ENCODE peak calls at places on chromosome 14, in seven cellular contexts. S is sciatic nerve; J is substantia nigra; D is fibroblast of lung; I is fibroblast of mammary gland; Q is stimulated activated CD4-positive, alpha-beta T cell treated with anti-CD3 and anti-CD28 coated beads, Interleukin-1b, Interleukin-23, amount 100 ng/mL, for 24 hours; Y is GM12865. B is an unnamed sample.

GRCh38 chr14:51004801-51005526 is 60.7 kb upstream of the PYGL start:
- DNase-seq in I (peak), D (peak), Q (no peak), S (no peak), J (no peak), Y (no peak), B (peak)

GRCh38 chr14:54676822-54677708 is 110.1 kb downstream of the SAMD4A start:
- DNase-seq in D (peak), S (no peak), Q (no peak), J (peak), I (peak), Y (no peak), B (peak)

GRCh38 chr14:80356413-80356812 is 145.1 kb upstream of the DIO2 start:
- DNase-seq in J (no peak), Q (no peak), Y (no peak), S (no peak), I (peak), D (peak), B (peak)

GRCh38 chr14:75430106-75430505 is 2.3 kb downstream of the JDP2 start:
- DNase-seq in Q (no peak), J (peak), D (peak), Y (no peak), I (peak), S (no peak), B (no peak)

GRCh38 chr14:96861568-96862310 is 64.6 kb downstream of the VRK1 start:
- DNase-seq in D (no peak), Q (no peak), J (no peak), Y (no peak), I (no peak), S (no peak), B (no peak)

GRCh38 chr14:70934502-70935134 is 27.4 kb downstream of the PCNX1 start:
- DNase-seq in I (peak), J (no peak), S (no peak), Q (no peak), Y (peak), D (peak), B (no peak)

GRCh38 chr14:92726135-92726932 is 22.1 kb downstream of the LGMN start:
- DNase-seq in J (no peak), D (peak), S (no peak), Q (no peak), Y (no peak), I (peak), B (peak)

GRCh38 chr14:102020058-102020971 is 55.9 kb downstream of the DYNC1H1 start:
- DNase-seq in Y (no peak), Q (no peak), D (peak), I (peak), S (no peak), J (no peak), B (no peak)

GRCh38 chr14:103514596-103515421 is 7.8 kb downstream of the CKB start:
- DNase-seq in Y (no peak), D (no peak), Q (no peak), J (no peak), I (no peak), S (no peak), B (no peak)

GRCh38 chr14:89041245-89041585 is 216.8 kb downstream of the TTC8 start:
- DNase-seq in I (no peak), D (no peak), J (no peak), S (no peak), Q (no peak), Y (no peak), B (peak)

GRCh38 chr14:94125659-94126418 is 3.6 kb downstream of the IFI27L2 start:
- DNase-seq in D (no peak), S (no peak), Q (no peak), J (no peak), Y (no peak), I (no peak), B (no peak)

GRCh38 chr14:104690861-104691455 is 1.5 kb downstream of the INF2 start:
- DNase-seq in Y (no peak), Q (no peak), I (no peak), D (no peak), J (no peak), S (no peak), B (no peak)

GRCh38 chr14:90109858-90110257 is 48.1 kb downstream of the KCNK13 start:
- DNase-seq in J (no peak), D (no peak), I (no peak), S (no peak), Y (no peak), Q (no peak), B (peak)

GRCh38 chr14:104545151-104545931 is 34.2 kb upstream of the C14orf180 start:
- DNase-seq in J (peak), I (no peak), D (peak), Y (no peak), S (peak), Q (no peak), B (no peak)

GRCh38 chr14:68181395-68182326 is 362.1 kb downstream of the RAD51B start:
- DNase-seq in Y (peak), Q (no peak), J (no peak), S (no peak), I (peak), D (peak), B (peak)

GRCh38 chr14:24398943-24399801 is at the start of gene NYNRIN:
- DNase-seq in D (peak), Q (no peak), Y (no peak), I (peak), J (no peak), S (peak), B (peak)

GRCh38 chr14:58072288-58073071 is 79.5 kb downstream of the ARMH4 start:
- DNase-seq in Y (peak), I (peak), S (no peak), J (peak), D (peak), Q (peak), B (peak)

GRCh38 chr14:81464253-81465001 is 64.3 kb upstream of the STON2 start:
- DNase-seq in D (peak), Y (peak), S (no peak), I (peak), Q (peak), J (no peak), B (peak)

GRCh38 chr14:53032161-53032803 is 81.4 kb upstream of the FERMT2 start:
- DNase-seq in J (no peak), D (peak), Y (no peak), S (no peak), I (peak), Q (no peak), B (peak)

GRCh38 chr14:46651526-46652144 is at the start of gene RPL10L:
- DNase-seq in J (no peak), D (no peak), I (no peak), Q (no peak), S (no peak), Y (no peak), B (no peak)

GRCh38 chr14:46580941-46581671 is 70.5 kb downstream of the RPL10L start:
- DNase-seq in Q (no peak), D (peak), S (no peak), Y (peak), I (peak), J (no peak), B (peak)

GRCh38 chr14:74610866-74611671 is 968 bp downstream of the LTBP2 start:
- DNase-seq in D (peak), Y (no peak), Q (no peak), J (no peak), S (no peak), I (peak), B (no peak)

GRCh38 chr14:99064262-99064954 is 207.6 kb downstream of the BCL11B start:
- DNase-seq in I (no peak), Q (no peak), J (no peak), S (no peak), D (peak), Y (no peak), B (peak)

GRCh38 chr14:50040401-50040775 is 76.0 kb downstream of the VCPKMT start:
- DNase-seq in I (peak), D (peak), J (no peak), S (no peak), Q (no peak), Y (peak), B (peak)